ENCODE peak calls at places on chromosomes 12 and 14, in seven cellular contexts. B, C, J, F, Q, M and K are unnamed samples.

GRCh38 chr14:67079836-67080235 is 109.4 kb upstream of the GARIN2 start:
- DNase-seq in B (no peak), C (no peak), J (no peak), F (no peak), Q (no peak), M (no peak), K (no peak)

GRCh38 chr14:90523544-90523943 is 126.7 kb downstream of the CALM1 start:
- DNase-seq in B (no peak), C (no peak), J (no peak), F (no peak), Q (no peak), M (no peak), K (no peak)

GRCh38 chr12:94289551-94290312 is 141.4 kb downstream of the PLXNC1 start:
- DNase-seq in B (no peak), C (peak), J (peak), F (no peak), Q (no peak), M (no peak), K (no peak)

GRCh38 chr12:988616-989015 is 2.4 kb upstream of the ERC1 start:
- DNase-seq in B (no peak), C (no peak), J (peak), F (no peak), Q (no peak), M (no peak), K (no peak)

GRCh38 chr12:92779902-92780301 is 77.1 kb downstream of the PLEKHG7 start:
- DNase-seq in B (no peak), C (no peak), J (no peak), F (no peak), Q (no peak), M (no peak), K (no peak)

GRCh38 chr14:92651793-92652382 is 96.5 kb downstream of the LGMN start:
- DNase-seq in B (peak), C (peak), J (no peak), F (peak), Q (peak), M (no peak), K (peak)

GRCh38 chr12:60539592-60539991 is 943.8 kb downstream of the SLC16A7 start:
- DNase-seq in B (no peak), C (no peak), J (no peak), F (no peak), Q (no peak), M (no peak), K (no peak)

GRCh38 chr12:123591702-123592481 is 7.5 kb downstream of the TMED2 start:
- DNase-seq in B (no peak), C (no peak), J (peak), F (no peak), Q (no peak), M (no peak), K (no peak)

GRCh38 chr14:77099425-77100167 is 1.5 kb downstream of the CIPC start:
- DNase-seq in B (no peak), C (no peak), J (peak), F (no peak), Q (no peak), M (no peak), K (no peak)

GRCh38 chr12:29320295-29321090 is 60.5 kb downstream of the ERGIC2 start:
- DNase-seq in B (no peak), C (no peak), J (peak), F (no peak), Q (no peak), M (no peak), K (no peak)

GRCh38 chr12:6735448-6736191 is 11.8 kb downstream of the COPS7A start:
- DNase-seq in B (peak), C (peak), J (peak), F (peak), Q (peak), M (peak), K (peak)
- TF ChIP-seq CTCF in B (peak), C (peak), J (peak), F (peak), Q (peak), M (no peak), K (peak)

DNA sequence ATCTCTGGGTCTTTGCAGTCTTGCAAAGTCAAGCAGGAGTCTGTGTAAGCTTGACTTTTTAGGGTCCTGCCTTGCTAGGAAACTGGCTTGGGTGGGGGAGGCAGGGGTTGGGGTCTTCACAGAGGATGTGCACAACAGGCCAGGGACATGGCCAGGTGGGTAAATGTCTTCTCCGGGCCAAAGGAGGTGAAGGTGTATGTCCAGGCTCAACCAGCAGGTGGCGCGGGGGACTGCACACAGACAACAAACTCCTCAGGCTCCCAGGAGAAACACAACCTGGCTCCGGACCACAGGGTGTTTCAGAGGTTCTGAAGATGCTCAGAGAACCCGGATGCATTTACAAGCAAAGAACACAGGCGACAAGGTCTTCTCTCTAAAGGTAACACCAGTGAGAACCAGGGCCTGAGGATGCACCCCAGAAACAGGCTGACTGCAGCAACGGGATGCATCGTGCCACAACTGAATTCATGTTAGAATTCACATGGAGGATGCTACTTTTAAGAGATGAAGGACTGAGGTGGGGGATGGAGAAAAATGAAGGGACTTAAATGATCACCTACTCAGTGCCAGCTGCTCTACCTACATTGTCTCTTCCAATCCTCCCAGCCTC is 56.0 kb downstream of the PLEKHG3 start:
- DNase-seq in B (peak), C (no peak), J (no peak), F (peak), Q (no peak), M (no peak), K (peak)
- TF ChIP-seq CTCF in B (peak), C (peak), J (peak), F (peak), Q (peak), M (no peak), K (peak)

GRCh38 chr14:35229495-35230089 is 62.6 kb upstream of the PSMA6 start:
- DNase-seq in B (no peak), C (no peak), J (no peak), F (no peak), Q (no peak), M (no peak), K (peak)
- TF ChIP-seq CTCF in B (peak), C (peak), J (no peak), F (no peak), Q (peak), M (no peak), K (peak)

DNA sequence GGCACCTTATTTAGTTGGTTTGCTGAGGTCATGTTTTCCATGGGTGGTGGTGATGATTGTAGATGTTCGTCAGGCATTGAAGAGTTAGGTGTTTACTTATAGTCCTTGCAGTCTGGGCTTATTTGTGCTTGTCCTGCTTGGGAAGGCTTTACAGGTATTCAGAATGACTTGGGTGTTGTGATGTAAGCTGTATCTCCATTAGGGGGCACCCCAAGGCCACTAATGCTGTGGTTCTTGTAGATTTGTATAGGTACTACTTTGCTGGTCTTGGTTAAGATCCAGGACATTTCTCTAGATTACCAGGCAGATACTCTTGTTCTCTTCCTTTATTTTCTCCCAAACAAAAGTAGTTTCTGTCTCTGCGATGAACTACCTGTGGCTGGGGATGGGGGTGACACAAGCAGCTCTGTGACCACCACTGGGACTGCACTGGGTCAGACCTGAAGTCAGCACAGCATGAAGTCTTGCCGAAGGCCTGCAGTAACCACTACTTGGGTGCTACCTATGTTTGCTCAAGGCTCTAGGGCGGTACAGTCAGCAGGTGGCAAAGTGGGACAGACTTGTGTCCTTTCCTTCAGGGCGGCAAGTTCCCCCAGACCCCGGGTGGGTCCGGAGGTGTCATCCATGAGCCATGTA is 35.8 kb upstream of the FBXO33 start:
- DNase-seq in B (no peak), C (no peak), J (no peak), F (no peak), Q (no peak), M (no peak), K (no peak)
- TF ChIP-seq CTCF in B (no peak), C (no peak), J (peak), F (peak), Q (no peak), M (no peak), K (peak)

GRCh38 chr12:18361431-18361830 is 100.1 kb downstream of the PIK3C2G start:
- DNase-seq in B (no peak), C (no peak), J (no peak), F (no peak), Q (no peak), M (no peak), K (no peak)
- TF ChIP-seq CTCF in B (no peak), C (no peak), J (no peak), F (no peak), Q (no peak), M (no peak), K (no peak)